ENCODE peak calls at places on chromosomes 6 and 20, in eight cellular contexts. D, P, T, O, Q, V, F and E are unnamed samples.

GRCh38 chr6:164826831-164827468 is 482.5 kb downstream of the C6orf118 start:
- DNase-seq in O (no peak), T (peak), Q (no peak), F (no peak), D (no peak), P (no peak), V (no peak), E (no peak)

GRCh38 chr20:2946988-2947961 is 74.0 kb downstream of the PTPRA start:
- DNase-seq in P (no peak), F (no peak), O (peak), Q (no peak), V (no peak), D (no peak), T (no peak), E (peak)

GRCh38 chr6:56803594-56803993 is 151.3 kb upstream of the BEND6 start:
- DNase-seq in Q (no peak), P (no peak), T (no peak), V (no peak), F (no peak), O (no peak), D (no peak), E (no peak)

GRCh38 chr6:143901885-143902708 is 37.8 kb downstream of the ZC2HC1B start:
- DNase-seq in F (no peak), P (no peak), V (no peak), O (peak), T (no peak), Q (peak), D (no peak), E (no peak)

GRCh38 chr20:44532248-44532980 is 10.5 kb upstream of the SERINC3 start:
- DNase-seq in V (no peak), P (no peak), T (no peak), Q (no peak), F (no peak), O (peak), D (no peak), E (no peak)

GRCh38 chr6:47592466-47592865 is 105.9 kb upstream of the ADGRF4 start:
- DNase-seq in F (no peak), D (no peak), V (no peak), Q (no peak), T (no peak), O (no peak), P (no peak), E (no peak)

GRCh38 chr20:41133709-41134361 is 3.5 kb upstream of the PLCG1 start:
- DNase-seq in Q (peak), O (no peak), D (no peak), P (no peak), V (no peak), F (no peak), T (no peak), E (no peak)

GRCh38 chr6:166168616-166169548 is 1.2 kb upstream of the TBXT start:
- DNase-seq in V (peak), O (no peak), P (no peak), T (no peak), Q (no peak), F (no peak), D (no peak), E (no peak)

GRCh38 chr6:134663356-134663755 is 286.5 kb downstream of the ALDH8A1 start:
- DNase-seq in D (no peak), T (no peak), Q (no peak), V (no peak), P (no peak), O (no peak), F (no peak), E (no peak)

GRCh38 chr6:11354019-11354418 is 121.6 kb upstream of the NEDD9 start:
- DNase-seq in F (peak), T (peak), O (peak), Q (peak), D (no peak), V (no peak), P (no peak), E (no peak)

GRCh38 chr20:36322131-36322530 is 16.0 kb downstream of the DLGAP4 start:
- DNase-seq in D (no peak), V (no peak), Q (no peak), O (no peak), T (no peak), P (no peak), F (no peak), E (no peak)

GRCh38 chr20:45924391-45925261 is 9.9 kb upstream of the PCIF1 start:
- DNase-seq in O (peak), T (no peak), Q (no peak), V (no peak), P (no peak), D (no peak), F (no peak), E (no peak)

GRCh38 chr6:34515473-34516387 is 40.4 kb downstream of the SPDEF start:
- DNase-seq in O (no peak), T (no peak), F (no peak), Q (no peak), V (no peak), D (no peak), P (no peak), E (no peak)

GRCh38 chr6:88120635-88121034 is 45.5 kb downstream of the CNR1 start:
- DNase-seq in O (no peak), P (no peak), F (no peak), D (no peak), Q (no peak), T (no peak), V (no peak), E (no peak)

GRCh38 chr6:151483968-151484367 is 9.8 kb upstream of the CCDC170 start:
- DNase-seq in F (no peak), P (no peak), T (no peak), V (no peak), D (no peak), O (no peak), Q (no peak), E (no peak)

GRCh38 chr6:94636780-94637385 is 940.5 kb upstream of the MANEA start:
- DNase-seq in O (no peak), T (peak), D (peak), F (no peak), Q (no peak), P (no peak), V (peak), E (no peak)

GRCh38 chr6:42361036-42361435 is 90.7 kb downstream of the TRERF1 start:
- DNase-seq in D (no peak), P (no peak), T (no peak), Q (no peak), V (no peak), O (no peak), F (no peak), E (no peak)

GRCh38 chr6:147005499-147005898 is 198.7 kb upstream of the STXBP5 start:
- DNase-seq in T (no peak), F (no peak), P (no peak), O (no peak), Q (no peak), V (no peak), D (peak), E (no peak)

GRCh38 chr6:2902470-2902762 is 693 bp downstream of the SERPINB9 start:
- DNase-seq in F (no peak), O (no peak), T (no peak), D (no peak), Q (no peak), V (no peak), P (no peak), E (no peak)

GRCh38 chr6:158717341-158718328 is 67.8 kb downstream of the SYTL3 start:
- DNase-seq in P (no peak), D (no peak), T (no peak), O (no peak), Q (no peak), F (peak), V (no peak), E (no peak)

GRCh38 chr6:83365931-83366330 is 64.9 kb downstream of the ME1 start:
- DNase-seq in D (no peak), T (no peak), F (no peak), V (no peak), P (no peak), Q (no peak), O (peak), E (no peak)

GRCh38 chr6:163797313-163797712 is 382.8 kb downstream of the QKI start:
- DNase-seq in T (no peak), F (no peak), Q (no peak), O (no peak), P (no peak), V (no peak), D (no peak), E (no peak)

GRCh38 chr6:101401792-101402617 is 8.5 kb downstream of the GRIK2 start:
- DNase-seq in F (no peak), P (no peak), D (peak), T (no peak), V (peak), Q (no peak), O (no peak), E (no peak)